ENCODE peak calls at places on chromosomes 12 and 14, in seven cellular contexts. B, S, M, V, C, W and A are unnamed samples.

GRCh38 chr14:20667957-20668356 is 16.4 kb upstream of the RNASE4 start:
- DNase-seq in V (no peak), C (no peak), S (no peak), W (no peak), B (no peak), M (no peak), A (no peak)

GRCh38 chr12:47272412-47273190 is 192.8 kb upstream of the AMIGO2 start:
- DNase-seq in C (no peak), V (no peak), S (no peak), B (no peak), M (no peak), W (no peak), A (no peak)

GRCh38 chr12:121090576-121091125 is 42.0 kb upstream of the P2RX7 start:
- DNase-seq in W (no peak), M (no peak), C (peak; percentile 74), B (no peak), V (no peak), S (no peak), A (no peak)

GRCh38 chr12:123231931-123232330 is 1.0 kb downstream of the MPHOSPH9 start:
- DNase-seq in W (no peak), V (no peak), S (no peak), C (no peak), B (peak; percentile 26), M (no peak), A (no peak)

GRCh38 chr12:32069071-32069470 is 37.6 kb upstream of the BICD1 start:
- DNase-seq in V (no peak), M (no peak), S (no peak), C (no peak), W (no peak), B (peak; percentile 15), A (no peak)

GRCh38 chr14:37546621-37547447 is 48.2 kb downstream of the FOXA1 start:
- DNase-seq in S (no peak), M (no peak), V (no peak), C (no peak), B (peak; percentile 18), W (no peak), A (no peak)

GRCh38 chr12:69309461-69309860 is 38.7 kb upstream of the LYZ start:
- DNase-seq in B (no peak), M (no peak), V (no peak), W (no peak), C (no peak), S (no peak), A (no peak)

GRCh38 chr12:101685121-101685520 is 12.3 kb upstream of the CHPT1 start:
- DNase-seq in C (no peak), S (no peak), V (no peak), M (no peak), B (no peak), W (no peak), A (no peak)

GRCh38 chr12:98635657-98636323 is 8.8 kb downstream of the IKBIP start:
- DNase-seq in W (no peak), C (no peak), M (no peak), S (no peak), V (no peak), B (peak; percentile 20), A (no peak)

GRCh38 chr12:122889658-122890561 is 6.0 kb downstream of the VPS37B start:
- DNase-seq in V (no peak), M (no peak), C (no peak), W (no peak), B (no peak), S (no peak), A (no peak)

GRCh38 chr12:11508699-11509098 is 113.3 kb upstream of the PRB2 start:
- DNase-seq in W (no peak), M (no peak), S (no peak), V (no peak), B (no peak), C (no peak), A (no peak)

GRCh38 chr12:6788972-6789905 is at the start of gene CD4:
- DNase-seq in S (no peak), W (no peak), B (no peak), C (no peak), M (no peak), V (no peak), A (peak; percentile 67)

GRCh38 chr14:60648169-60648933 is 926 bp downstream of the SIX1 start:
- DNase-seq in M (peak; percentile 34), B (peak; percentile 51), W (no peak), C (no peak), S (no peak), V (no peak), A (no peak)

GRCh38 chr12:119156401-119156800 is 22.3 kb upstream of the HSPB8 start:
- DNase-seq in B (no peak), W (no peak), V (peak; percentile 87), C (no peak), S (no peak), M (peak; percentile 13), A (no peak)

GRCh38 chr12:117679776-117680175 is 289.0 kb downstream of the KSR2 start:
- DNase-seq in W (no peak), C (no peak), M (no peak), B (no peak), V (no peak), S (no peak), A (no peak)

GRCh38 chr12:122137229-122137628 is 36.8 kb downstream of the IL31 start:
- DNase-seq in B (no peak), C (no peak), M (peak; percentile 43), W (no peak), V (no peak), S (no peak), A (no peak)

GRCh38 chr14:35402323-35403084 is 2.0 kb downstream of the NFKBIA start:
- DNase-seq in S (peak; percentile 79), V (no peak), M (no peak), B (no peak), C (no peak), W (no peak), A (peak; percentile 48)

GRCh38 chr14:51850651-51851050 is 9.8 kb upstream of the GNG2 start:
- DNase-seq in V (no peak), S (no peak), M (no peak), C (no peak), W (no peak), B (no peak), A (no peak)

GRCh38 chr14:89386214-89386886 is 30.7 kb downstream of the FOXN3 start:
- DNase-seq in M (no peak), S (peak; percentile 54), W (no peak), B (no peak), C (no peak), V (no peak), A (no peak)

GRCh38 chr14:89383171-89383845 is 33.7 kb downstream of the FOXN3 start:
- DNase-seq in C (no peak), B (no peak), W (no peak), M (no peak), S (no peak), V (no peak), A (no peak)

GRCh38 chr14:89384636-89385035 is 32.4 kb downstream of the FOXN3 start:
- DNase-seq in M (no peak), C (no peak), S (no peak), V (no peak), B (no peak), W (no peak), A (no peak)

GRCh38 chr14:89382487-89383170 is 34.4 kb downstream of the FOXN3 start:
- DNase-seq in C (no peak), B (no peak), S (no peak), W (no peak), V (no peak), M (no peak), A (no peak)

DNA sequence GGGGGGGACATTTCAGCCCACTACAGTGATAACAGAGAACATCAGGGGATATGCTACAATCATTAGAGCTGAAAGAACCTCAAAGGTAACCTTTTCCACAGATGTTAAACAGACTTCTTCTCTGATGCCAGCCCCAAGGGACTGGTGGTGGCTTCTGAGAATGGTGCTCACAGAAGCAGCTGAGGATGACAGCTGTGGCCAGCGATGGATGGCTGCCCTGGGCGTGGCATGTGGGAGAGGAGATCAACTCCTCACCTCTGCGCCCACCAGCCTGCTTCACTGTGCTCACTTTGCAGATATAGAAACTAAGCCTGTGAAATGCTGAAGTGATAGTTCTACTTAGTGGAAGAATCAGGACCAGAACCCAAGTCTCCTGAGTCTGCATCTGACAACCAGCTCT is 33.0 kb downstream of the FOXN3 start:
- DNase-seq in C (no peak), M (no peak), S (peak; percentile 45), V (no peak), B (no peak), W (no peak), A (peak; percentile 54)
- TF ChIP-seq EP300 in C (no peak), M (no peak), S (no peak), V (no peak), B (no peak), W (no peak), A (no peak)

GRCh38 chr14:69055125-69055524 is 76.0 kb upstream of the ACTN1 start:
- DNase-seq in M (no peak), V (no peak), B (no peak), S (no peak), W (no peak), C (no peak), A (no peak)

GRCh38 chr14:69049675-69050074 is 70.6 kb upstream of the ACTN1 start:
- DNase-seq in W (no peak), S (peak; percentile 78), C (no peak), B (no peak), V (no peak), M (no peak), A (no peak)

GRCh38 chr14:69054030-69054429 is 74.9 kb upstream of the ACTN1 start:
- DNase-seq in B (no peak), V (no peak), W (no peak), M (no peak), C (no peak), S (no peak), A (no peak)

GRCh38 chr14:69050235-69051184 is 71.4 kb upstream of the ACTN1 start:
- DNase-seq in B (no peak), V (no peak), W (no peak), S (no peak), M (no peak), C (no peak), A (no peak)

GRCh38 chr14:69052181-69052601 is 73.1 kb upstream of the ACTN1 start:
- DNase-seq in V (no peak), M (no peak), B (no peak), C (no peak), S (no peak), W (no peak), A (no peak)
- H3K4me1 ChIP-seq in V (peaks cover 24% of the 10 kb centered on the region), M (no peaks in the 10 kb centered on the region), B (peaks cover 23% of the 10 kb centered on the region), C (peaks cover 72% of the 10 kb centered on the region), S (peaks cover 65% of the 10 kb centered on the region), W (peaks cover 23% of the 10 kb centered on the region), A (peaks cover 11% of the 10 kb centered on the region)

GRCh38 chr14:56795284-56795622 is 15.0 kb downstream of the OTX2 start:
- DNase-seq in V (no peak), B (no peak), C (peak; percentile 78), S (no peak), M (no peak), W (no peak), A (no peak)
- H3K4me3 ChIP-seq in V (peak overlapping the region; percentile 36), B (no peak overlapping the region), C (no peak overlapping the region), S (no peak overlapping the region), M (no peak overlapping the region), W (no peak overlapping the region), A (no peak overlapping the region)

DNA sequence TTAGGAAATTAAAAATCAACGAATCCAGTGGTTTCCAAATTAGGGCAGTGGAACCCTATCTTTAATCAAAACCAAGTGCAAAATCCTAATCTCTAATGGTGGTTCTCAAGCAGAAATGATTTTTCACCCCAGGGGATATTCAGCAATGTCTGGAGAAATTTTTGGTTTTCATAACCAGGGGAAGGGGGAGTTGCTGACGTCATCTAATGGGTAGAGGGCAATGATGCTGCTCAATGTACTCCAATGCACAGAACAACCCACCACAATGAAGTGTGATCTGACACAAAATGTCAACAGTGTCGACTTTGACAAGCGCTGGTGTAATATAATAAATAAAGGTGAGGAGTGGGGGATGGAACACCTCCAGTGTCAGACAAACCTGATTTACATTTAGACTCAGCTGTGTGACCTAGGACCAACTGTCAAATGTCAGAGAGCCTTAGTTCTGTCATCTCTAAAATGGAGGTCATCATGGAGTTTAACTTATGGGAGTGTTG is 81.5 kb downstream of the CMKLR1 start:
- DNase-seq in S (no peak), W (no peak), V (no peak), C (no peak), B (no peak), M (no peak), A (no peak)
- TF ChIP-seq EP300 in S (no peak), W (no peak), V (no peak), C (no peak), B (no peak), M (no peak), A (no peak)